ENCODE peak calls at places on chromosomes 12 and 14, in five cellular contexts. C, B, Q, U and R are unnamed samples.

GRCh38 chr14:71142375-71143038 is 235.2 kb downstream of the PCNX1 start:
- DNase-seq in C (no peak), B (no peak), U (no peak), Q (no peak), R (peak; percentile 40)

GRCh38 chr14:63922696-63923421 is 70.1 kb downstream of the SYNE2 start:
- DNase-seq in C (no peak), U (no peak), Q (no peak), B (no peak), R (no peak)

GRCh38 chr12:5480953-5481300 is 49.0 kb downstream of the NTF3 start:
- DNase-seq in C (no peak), B (no peak), U (no peak), Q (no peak), R (no peak)

GRCh38 chr14:101844219-101844618 is 82.7 kb downstream of the PPP2R5C start:
- DNase-seq in U (no peak), C (no peak), Q (no peak), B (peak; percentile 29), R (no peak)

GRCh38 chr14:99768381-99768780 is 24.8 kb upstream of the EML1 start:
- DNase-seq in U (no peak), Q (no peak), C (no peak), B (no peak), R (no peak)

GRCh38 chr12:50059440-50060119 is 2.2 kb downstream of the ASIC1 start:
- DNase-seq in B (no peak), U (no peak), C (no peak), Q (no peak), R (no peak)

GRCh38 chr12:49874142-49874897 is 29.4 kb downstream of the FAIM2 start:
- DNase-seq in B (no peak), Q (peak; percentile 33), C (no peak), U (no peak), R (no peak)

GRCh38 chr14:103746706-103747105 is 31.1 kb downstream of the ZFYVE21 start:
- DNase-seq in U (no peak), C (no peak), B (no peak), Q (no peak), R (no peak)

GRCh38 chr12:88844426-88844825 is 264.2 kb upstream of the KITLG start:
- DNase-seq in U (no peak), C (no peak), B (no peak), Q (no peak), R (no peak)

GRCh38 chr14:50928002-50928635 is 16.2 kb downstream of the PYGL start:
- DNase-seq in C (no peak), U (no peak), B (no peak), Q (no peak), R (no peak)

GRCh38 chr12:54060975-54061778 is 7.5 kb downstream of the HOXC4 start:
- DNase-seq in Q (no peak), U (no peak), C (no peak), B (no peak), R (no peak)

GRCh38 chr12:127943481-127944210 is 323.3 kb upstream of the TMEM132C start:
- DNase-seq in B (no peak), Q (no peak), C (no peak), U (no peak), R (no peak)